ENCODE peak calls at places on chromosomes 4 and X, in six cellular contexts. Q is transverse colon, C is left ventricle myocardium inferior, T is AG10803, U is fibroblast of mammary gland, I is NB4. L is an unnamed sample.

GRCh38 chr4:4202510-4202909 is 24.2 kb downstream of the OTOP1 start:
- DNase-seq in Q (no peak), T (no peak), U (no peak), C (no peak), I (no peak), L (no peak)

GRCh38 chrX:10617186-10617963 is 3.0 kb downstream of the MID1 start:
- DNase-seq in I (no peak), C (no peak), T (peak), U (no peak), Q (no peak), L (no peak)

GRCh38 chrX:69163936-69164741 is 1.1 kb downstream of the PJA1 start:
- DNase-seq in C (no peak), I (no peak), Q (peak), T (no peak), U (no peak), L (no peak)

GRCh38 chrX:132559101-132559500 is 70.3 kb upstream of the MBNL3 start:
- DNase-seq in Q (no peak), T (no peak), C (no peak), I (no peak), U (no peak), L (no peak)

GRCh38 chr4:124060261-124060918 is 652.1 kb downstream of the ANKRD50 start:
- DNase-seq in U (peak), T (peak), I (peak), Q (peak), C (peak), L (peak)

GRCh38 chrX:150575415-150575814 is 7.0 kb downstream of the MTM1 start:
- DNase-seq in C (no peak), I (no peak), U (peak), Q (peak), T (peak), L (no peak)

GRCh38 chr4:1030559-1030958 is 19.1 kb downstream of the FGFRL1 start:
- DNase-seq in Q (no peak), T (no peak), I (peak), U (no peak), C (no peak), L (no peak)

GRCh38 chr4:167238226-167238625 is 3.9 kb upstream of the SPOCK3 start:
- DNase-seq in Q (no peak), I (no peak), U (no peak), T (no peak), C (no peak), L (no peak)

GRCh38 chr4:128355301-128355700 is 67.7 kb upstream of the PGRMC2 start:
- DNase-seq in U (no peak), I (peak), Q (no peak), C (peak), T (peak), L (no peak)

GRCh38 chrX:125628435-125628834 is 308.8 kb downstream of the TEX13C start:
- DNase-seq in T (no peak), C (no peak), I (no peak), U (no peak), Q (no peak), L (no peak)

GRCh38 chrX:54492340-54492739 is 3.7 kb downstream of the FGD1 start:
- DNase-seq in I (no peak), Q (no peak), U (peak), C (no peak), T (peak), L (no peak)

GRCh38 chrX:130543603-130544002 is 141.8 kb downstream of the RBMX2 start:
- DNase-seq in Q (no peak), U (no peak), C (no peak), T (no peak), I (no peak), L (no peak)

GRCh38 chr4:140888059-140888458 is 131.9 kb upstream of the TBC1D9 start:
- DNase-seq in U (no peak), I (no peak), Q (no peak), C (no peak), T (no peak), L (no peak)

GRCh38 chr4:15677507-15677988 is 4.1 kb upstream of the FAM200B start:
- DNase-seq in U (peak), T (no peak), I (no peak), Q (peak), C (no peak), L (no peak)

GRCh38 chr4:161583549-161583948 is 580.3 kb downstream of the FSTL5 start:
- DNase-seq in Q (no peak), U (no peak), T (no peak), C (no peak), I (no peak), L (no peak)

DNA sequence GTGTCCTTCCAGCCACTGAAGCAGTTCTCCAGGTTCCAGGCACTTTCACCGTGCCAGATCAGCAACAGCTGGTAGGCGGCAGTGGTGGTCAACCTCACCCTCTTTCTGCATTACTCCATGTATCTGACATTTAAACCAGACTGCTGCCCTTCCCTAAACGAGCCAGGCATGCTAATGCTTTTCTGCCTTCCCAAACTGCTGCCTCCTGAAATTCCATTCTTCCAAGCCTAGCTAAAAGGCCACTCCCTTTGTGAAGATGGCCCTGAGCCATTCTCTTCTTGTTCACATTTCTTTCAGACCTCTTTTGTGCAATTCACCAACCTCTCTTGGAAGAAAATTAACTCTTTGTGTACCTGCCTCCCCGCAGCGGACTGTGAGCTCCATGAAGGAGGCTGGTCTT is 73.7 kb downstream of the CHST7 start:
- DNase-seq in C (no peak), T (peak), U (no peak), Q (no peak), I (no peak), L (no peak)
- TF ChIP-seq CTCF in C (no peak), T (no peak), U (no peak), Q (no peak), I (no peak), L (no peak)

GRCh38 chrX:39850630-39851152 is 247.1 kb downstream of the BCOR start:
- DNase-seq in T (peak), I (peak), U (peak), C (no peak), Q (no peak), L (no peak)
- H3K4me3 ChIP-seq in T (no peak), I (no peak), U (no peak), C (no peak), Q (no peak), L (no peak)

GRCh38 chr4:139743027-139743426 is 77.4 kb downstream of the MGST2 start:
- DNase-seq in Q (no peak), U (no peak), C (no peak), T (no peak), I (no peak), L (no peak)

GRCh38 chr4:139740121-139740520 is 74.5 kb downstream of the MGST2 start:
- DNase-seq in C (no peak), U (no peak), Q (no peak), T (no peak), I (no peak), L (no peak)

GRCh38 chr4:139744232-139744631 is 78.6 kb downstream of the MGST2 start:
- DNase-seq in I (no peak), T (no peak), U (no peak), Q (no peak), C (no peak), L (no peak)

GRCh38 chr4:139738846-139739613 is 73.4 kb downstream of the MGST2 start:
- DNase-seq in U (peak), Q (no peak), C (no peak), T (peak), I (no peak), L (no peak)

GRCh38 chr4:139740531-139741041 is 75.0 kb downstream of the MGST2 start:
- DNase-seq in Q (peak), T (peak), C (peak), U (peak), I (peak), L (no peak)
- TF ChIP-seq CTCF in Q (no peak), T (peak), C (peak), U (peak), I (no peak), L (no peak)

GRCh38 chr4:69860521-69861298 is 765 bp upstream of the SULT1E1 start:
- DNase-seq in U (no peak), Q (no peak), T (no peak), C (no peak), I (no peak), L (no peak)

GRCh38 chr4:69859140-69859539 is 805 bp downstream of the SULT1E1 start:
- DNase-seq in T (no peak), C (no peak), Q (no peak), I (no peak), U (no peak), L (no peak)

GRCh38 chr4:69855822-69856221 is 4.1 kb downstream of the SULT1E1 start:
- DNase-seq in C (no peak), U (no peak), T (no peak), Q (no peak), I (no peak), L (no peak)

GRCh38 chr4:69860007-69860406 is at the start of gene SULT1E1:
- DNase-seq in I (no peak), Q (no peak), U (peak), T (no peak), C (no peak), L (no peak)

DNA sequence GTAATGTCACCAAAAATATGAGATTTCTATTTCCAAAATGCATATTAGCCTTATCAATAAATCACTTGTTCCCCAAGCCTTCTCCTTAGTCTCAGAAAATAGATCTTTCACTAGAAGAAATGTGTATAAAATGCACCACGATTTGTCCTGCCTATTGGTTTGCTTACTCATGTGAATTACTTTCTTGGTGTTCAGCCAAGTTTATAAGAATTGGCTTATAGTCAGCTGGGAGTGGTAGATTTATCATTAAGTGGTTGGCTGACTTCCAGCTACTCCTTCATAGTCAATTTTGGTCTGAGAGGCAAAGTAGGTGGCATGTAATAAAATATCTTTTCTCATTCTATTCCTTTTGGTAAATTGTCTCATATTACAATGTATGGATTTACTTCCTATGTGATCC is 1.3 kb downstream of the SULT1E1 start:
- DNase-seq in U (peak), T (no peak), I (no peak), Q (no peak), C (no peak), L (no peak)
- H3K4me3 ChIP-seq in U (peak), T (no peak), I (no peak), Q (no peak), C (no peak), L (no peak)

DNA sequence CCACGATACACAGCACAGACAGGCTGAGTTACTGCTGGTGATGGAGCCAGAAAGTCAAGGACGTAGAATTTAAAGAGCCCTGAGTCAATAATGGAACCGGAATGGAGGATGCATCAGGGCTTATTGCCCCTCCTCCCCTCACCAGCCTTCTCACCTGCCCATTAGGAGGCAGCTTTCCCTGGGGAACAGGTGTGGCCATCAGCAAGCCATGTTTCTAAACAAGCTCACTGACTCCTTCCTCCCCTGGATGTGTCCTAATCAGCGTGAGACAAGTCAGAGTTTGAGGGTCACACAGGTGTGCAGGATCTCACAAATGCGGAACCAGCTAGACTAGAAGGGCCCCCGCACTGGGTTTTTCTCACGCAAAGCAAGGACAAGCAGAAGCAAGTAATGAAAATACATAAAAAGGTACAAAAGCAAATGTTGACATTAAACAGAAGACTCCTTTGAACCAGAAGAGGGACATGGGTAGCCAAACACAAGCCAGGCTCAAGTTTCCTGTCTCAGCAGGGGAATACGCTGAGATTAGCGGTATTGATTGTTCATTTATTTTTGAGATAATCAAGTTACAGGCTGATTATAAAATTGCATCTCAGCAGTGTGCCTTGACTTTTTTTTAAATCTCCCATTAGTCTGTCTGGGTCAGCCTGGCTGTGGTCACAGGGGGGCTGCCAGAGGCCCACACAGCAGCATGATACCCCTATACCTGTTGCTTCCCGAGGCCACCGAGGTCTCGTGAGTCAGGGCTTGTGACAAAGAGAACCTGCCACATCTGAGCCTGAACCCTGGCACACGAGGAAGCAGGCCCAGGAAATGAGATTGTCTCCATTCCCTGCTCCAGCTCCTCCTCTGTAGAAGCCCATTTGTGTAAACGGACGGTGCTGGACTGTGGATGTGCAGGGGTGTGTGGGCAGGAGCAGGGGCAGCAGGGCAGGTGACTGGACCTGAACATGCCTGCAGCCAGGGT is 37.4 kb downstream of the CCKAR start:
- DNase-seq in C (no peak), I (no peak), U (no peak), T (no peak), Q (no peak), L (no peak)
- TF ChIP-seq CTCF in C (no peak), I (no peak), U (no peak), T (no peak), Q (no peak), L (no peak)

DNA sequence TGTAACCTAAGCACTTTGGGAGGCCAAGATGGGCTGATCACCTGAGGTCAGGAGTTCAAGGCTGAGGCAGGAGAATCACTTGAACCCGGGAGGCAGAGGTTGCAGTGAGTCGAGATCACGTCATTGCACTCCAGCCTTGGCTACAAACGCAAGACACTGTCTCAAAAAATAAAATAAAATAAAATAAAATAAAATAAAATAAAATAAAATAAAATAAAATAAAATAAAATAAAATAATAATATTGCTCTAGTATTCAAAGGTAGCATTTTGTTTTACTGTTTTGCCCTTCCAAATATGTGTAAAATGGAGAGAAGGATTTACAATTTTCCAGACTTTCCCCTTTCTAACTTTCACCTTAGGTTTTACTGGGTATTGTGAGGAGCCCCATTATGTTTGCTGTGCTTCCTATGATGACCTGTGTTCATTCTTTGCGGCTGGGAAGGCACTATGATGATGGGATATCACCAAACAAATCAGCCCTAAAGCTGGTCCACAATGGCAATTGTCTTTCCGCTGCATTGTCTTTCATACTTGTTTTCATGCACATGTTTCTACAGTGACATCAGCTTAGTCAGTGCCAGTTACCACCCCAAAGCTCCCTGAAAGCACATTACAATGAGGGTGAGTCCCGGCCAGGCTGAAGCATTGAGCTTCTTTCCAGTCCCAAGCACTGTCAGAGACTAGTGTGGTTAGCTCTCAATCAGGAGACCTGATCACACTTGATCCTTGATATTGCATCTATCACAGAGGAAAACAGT is 50.8 kb downstream of the DTHD1 start:
- DNase-seq in I (no peak), Q (no peak), U (no peak), C (no peak), T (no peak), L (peak)
- H3K4me3 ChIP-seq in I (no peak), Q (no peak), U (no peak), C (no peak), T (no peak), L (no peak)

DNA sequence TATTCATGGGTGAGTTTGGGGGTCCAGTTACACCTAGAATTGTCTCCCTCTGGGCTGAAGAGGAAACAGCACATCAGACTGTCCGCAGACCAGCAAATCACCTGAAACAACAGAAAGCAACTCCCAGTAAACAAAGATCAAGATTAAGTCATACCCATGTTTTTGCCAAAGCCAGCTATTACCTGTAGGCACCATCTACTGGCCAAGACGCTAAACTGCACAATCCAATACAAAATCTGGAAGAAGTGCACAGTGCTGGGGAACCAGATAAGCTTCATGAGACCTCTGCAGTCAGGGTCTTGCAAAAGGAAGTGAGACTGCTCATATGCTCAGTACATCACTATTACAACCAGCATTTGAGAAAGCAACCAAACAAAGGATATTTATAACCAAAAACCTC is 157.5 kb upstream of the ITM2A start:
- DNase-seq in Q (no peak), U (no peak), C (no peak), T (no peak), I (peak), L (no peak)
- TF ChIP-seq CTCF in Q (no peak), U (peak), C (no peak), T (no peak), I (peak), L (peak)

GRCh38 chrX:43971966-43972961 is 926 bp downstream of the NDP start:
- DNase-seq in T (no peak), U (peak), Q (no peak), C (no peak), I (no peak), L (no peak)

GRCh38 chrX:43975747-43976146 is 2.6 kb upstream of the NDP start:
- DNase-seq in U (no peak), Q (no peak), I (no peak), C (no peak), T (no peak), L (no peak)

GRCh38 chrX:43974736-43975135 is 1.5 kb upstream of the NDP start:
- DNase-seq in T (no peak), Q (no peak), I (no peak), U (peak), C (no peak), L (no peak)

GRCh38 chrX:43974076-43974475 is 886 bp upstream of the NDP start:
- DNase-seq in C (no peak), I (no peak), T (no peak), Q (no peak), U (no peak), L (no peak)

GRCh38 chrX:43973249-43973672 is at the start of gene NDP:
- DNase-seq in Q (no peak), T (no peak), U (peak), C (no peak), I (no peak), L (no peak)
- H3K4me3 ChIP-seq in Q (no peak), T (peak), U (peak), C (peak), I (no peak), L (no peak)

GRCh38 chr4:108172231-108172779 is 3.6 kb upstream of the LEF1 start:
- DNase-seq in C (no peak), T (no peak), I (no peak), U (no peak), Q (peak), L (no peak)
- TF ChIP-seq CTCF in C (peak), T (no peak), I (no peak), U (no peak), Q (no peak), L (peak)

L was measured in GM12864.